ENCODE peak calls at places on chromosomes 12 and 14, in six cellular contexts. J, L, I, M, C and U are unnamed samples.

GRCh38 chr12:132559652-132560420 is 50.5 kb downstream of the LRCOL1 start:
- DNase-seq in J (peak; percentile 63), L (peak; percentile 51), I (peak; percentile 81), M (peak; percentile 61), C (peak; percentile 55), U (no peak)

GRCh38 chr14:64234877-64235651 is 59.1 kb downstream of the ESR2 start:
- DNase-seq in J (no peak), L (no peak), I (no peak), M (peak; percentile 75), C (no peak), U (no peak)

GRCh38 chr14:101062065-101062450 is 158.5 kb upstream of the RTL1 start:
- DNase-seq in J (no peak), L (peak; percentile 27), I (no peak), M (no peak), C (no peak), U (no peak)

GRCh38 chr12:106239241-106239950 is 8.4 kb downstream of the CKAP4 start:
- DNase-seq in J (no peak), L (no peak), I (no peak), M (no peak), C (no peak), U (no peak)

GRCh38 chr12:109737111-109737510 is 23.5 kb downstream of the FAM222A start:
- DNase-seq in J (no peak), L (no peak), I (no peak), M (no peak), C (no peak), U (no peak)

GRCh38 chr14:77148510-77149231 is 7.1 kb upstream of the ZDHHC22 start:
- DNase-seq in J (no peak), L (no peak), I (no peak), M (no peak), C (no peak), U (no peak)

GRCh38 chr12:19148860-19149259 is 19.3 kb downstream of the PLEKHA5 start:
- DNase-seq in J (no peak), L (no peak), I (no peak), M (no peak), C (no peak), U (no peak)

GRCh38 chr14:47167407-47167806 is 508.0 kb downstream of the MDGA2 start:
- DNase-seq in J (no peak), L (no peak), I (no peak), M (no peak), C (no peak), U (no peak)

GRCh38 chr14:58077621-58078020 is 74.4 kb downstream of the ARMH4 start:
- DNase-seq in J (no peak), L (no peak), I (no peak), M (no peak), C (no peak), U (no peak)

GRCh38 chr12:20220339-20220738 is 148.0 kb upstream of the PDE3A start:
- DNase-seq in J (no peak), L (no peak), I (no peak), M (no peak), C (peak; percentile 47), U (no peak)